ENCODE peak calls at places on chromosomes 2 and 18, in ten cellular contexts. N is HepG2, P is IMR-90, M is neuronal stem cell, G is fibroblast of lung, B is GM23248, D is astrocyte, H is trophoblast cell, T is GM23338, K is mesenchymal stem cell. J is an unnamed sample. For H3K36me3, the result is how much of the 10 kb centered on the place peaks cover.

GRCh38 chr2:127358971-127359370 is 28.8 kb downstream of the MAP3K2 start:
- DNase-seq in N (no peak), P (no peak), M (no peak), G (no peak), B (no peak), D (no peak), H (no peak), T (no peak), K (no peak), J (no peak)

GRCh38 chr18:57559311-57559710 is 27.2 kb downstream of the FECH start:
- DNase-seq in N (no peak), P (no peak), M (no peak), G (no peak), B (no peak), D (no peak), H (no peak), T (no peak), K (no peak), J (no peak)

GRCh38 chr2:27566628-27567027 is 16.2 kb upstream of the ZNF512 start:
- DNase-seq in N (no peak), P (peak), M (no peak), G (peak), B (peak), D (peak), H (no peak), T (no peak), K (no peak), J (no peak)

GRCh38 chr2:20291106-20291564 is 59.5 kb downstream of the PUM2 start:
- DNase-seq in N (peak), P (peak), M (peak), G (peak), B (peak), D (peak), H (peak), T (peak), K (peak), J (peak)

GRCh38 chr2:23367760-23368159 is 17.2 kb upstream of the KLHL29 start:
- DNase-seq in N (no peak), P (peak), M (no peak), G (peak), B (peak), D (no peak), H (peak), T (no peak), K (no peak), J (no peak)

GRCh38 chr18:70384181-70384790 is 95.4 kb downstream of the SOCS6 start:
- DNase-seq in N (peak), P (peak), M (no peak), G (peak), B (peak), D (peak), H (peak), T (no peak), K (peak), J (peak)

GRCh38 chr2:190683802-190684201 is 34.9 kb downstream of the NAB1 start:
- DNase-seq in N (no peak), P (peak), M (no peak), G (peak), B (no peak), D (no peak), H (no peak), T (no peak), K (no peak), J (no peak)

GRCh38 chr2:136206613-136207012 is 88.7 kb upstream of the CXCR4 start:
- DNase-seq in N (no peak), P (no peak), M (no peak), G (no peak), B (no peak), D (no peak), H (no peak), T (no peak), K (no peak), J (no peak)

GRCh38 chr18:37710731-37711130 is 145.1 kb upstream of the CELF4 start:
- DNase-seq in N (no peak), P (no peak), M (no peak), G (no peak), B (no peak), D (no peak), H (no peak), T (no peak), K (no peak), J (no peak)

GRCh38 chr2:43648979-43649701 is 12.1 kb downstream of the PLEKHH2 start:
- DNase-seq in N (no peak), P (peak), M (no peak), G (peak), B (no peak), D (peak), H (peak), T (no peak), K (peak), J (no peak)

GRCh38 chr2:69797836-69798465 is 31.5 kb upstream of the GMCL1 start:
- DNase-seq in N (no peak), P (no peak), M (no peak), G (no peak), B (peak), D (peak), H (peak), T (peak), K (peak), J (peak)

GRCh38 chr2:225599856-225600255 is 200.3 kb downstream of the NYAP2 start:
- DNase-seq in N (no peak), P (no peak), M (no peak), G (no peak), B (no peak), D (peak), H (no peak), T (no peak), K (no peak), J (no peak)

GRCh38 chr18:35616664-35617423 is 35.3 kb downstream of the GALNT1 start:
- DNase-seq in N (no peak), P (peak), M (no peak), G (peak), B (peak), D (peak), H (peak), T (peak), K (peak), J (peak)

GRCh38 chr2:190119257-190119656 is 56.7 kb upstream of the MSTN start:
- DNase-seq in N (no peak), P (no peak), M (no peak), G (no peak), B (peak), D (peak), H (no peak), T (peak), K (no peak), J (peak)

GRCh38 chr18:79923896-79924585 is 27.4 kb downstream of the SLC66A2 start:
- DNase-seq in N (no peak), P (no peak), M (no peak), G (no peak), B (no peak), D (no peak), H (no peak), T (no peak), K (no peak), J (no peak)

GRCh38 chr2:147255812-147256211 is 589.0 kb upstream of the ACVR2A start:
- DNase-seq in N (no peak), P (no peak), M (no peak), G (no peak), B (no peak), D (no peak), H (no peak), T (no peak), K (no peak), J (no peak)

GRCh38 chr2:152716805-152717241 is 438 bp downstream of the PRPF40A start:
- DNase-seq in N (peak), P (no peak), M (no peak), G (no peak), B (peak), D (peak), H (peak), T (peak), K (no peak), J (peak)

GRCh38 chr18:12431561-12431960 is 23.8 kb downstream of the PRELID3A start:
- DNase-seq in N (no peak), P (no peak), M (no peak), G (no peak), B (no peak), D (no peak), H (no peak), T (no peak), K (no peak), J (no peak)
- H3K36me3 ChIP-seq in N (under half), P (under half), M (under half), G (under half), B (under half), D (under half), H (under half), T (under half), K (half or more), J (under half)

DNA sequence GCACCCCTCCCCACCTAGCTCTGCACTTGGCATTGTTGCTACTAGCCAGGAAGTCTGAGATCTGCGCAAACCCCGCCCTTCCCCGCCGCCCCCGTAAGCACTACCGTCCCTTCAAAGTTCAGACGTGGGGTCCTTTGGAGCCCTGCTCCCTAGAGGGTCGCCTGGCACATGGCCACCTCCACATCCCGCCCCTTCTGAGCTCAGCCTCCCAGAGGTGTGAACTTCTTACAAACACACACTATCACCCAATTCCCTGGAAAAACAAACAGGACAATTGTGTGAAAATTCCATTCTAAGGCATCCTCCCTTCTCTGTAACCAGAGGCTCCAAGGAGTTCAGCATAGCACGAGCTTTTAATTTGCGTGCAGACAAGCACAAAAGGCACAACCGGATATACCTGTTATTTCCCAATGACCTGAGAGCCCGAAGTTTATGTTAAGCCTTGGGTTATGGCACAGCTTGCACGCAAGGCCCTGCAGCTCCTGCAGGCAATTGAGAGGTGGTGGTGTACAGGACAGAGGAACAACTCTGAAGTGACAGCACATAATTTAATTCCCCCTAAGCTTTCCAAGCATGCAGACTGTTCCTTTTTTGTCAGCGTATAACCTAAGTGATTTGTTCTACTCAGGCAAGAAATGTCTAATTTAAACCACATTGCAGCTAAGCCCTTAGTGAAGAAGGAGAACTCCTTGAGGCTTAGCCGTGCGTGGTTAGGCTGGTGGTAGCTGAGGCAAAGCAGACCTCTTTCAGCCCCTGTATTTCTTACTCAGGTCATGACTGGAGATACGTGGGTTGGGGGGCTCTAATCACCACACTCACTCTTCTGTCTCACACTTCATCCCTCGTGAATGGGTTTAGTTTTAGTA is 20.3 kb upstream of the CYP1B1 start:
- DNase-seq in N (no peak), P (peak), M (no peak), G (no peak), B (peak), D (no peak), H (peak), T (peak), K (peak), J (peak)
- H3K4me2 ChIP-seq in N (no peak), P (no peak), M (no peak), G (no peak), B (peak), D (peak), H (peak), T (peak), K (no peak), J (peak)

DNA sequence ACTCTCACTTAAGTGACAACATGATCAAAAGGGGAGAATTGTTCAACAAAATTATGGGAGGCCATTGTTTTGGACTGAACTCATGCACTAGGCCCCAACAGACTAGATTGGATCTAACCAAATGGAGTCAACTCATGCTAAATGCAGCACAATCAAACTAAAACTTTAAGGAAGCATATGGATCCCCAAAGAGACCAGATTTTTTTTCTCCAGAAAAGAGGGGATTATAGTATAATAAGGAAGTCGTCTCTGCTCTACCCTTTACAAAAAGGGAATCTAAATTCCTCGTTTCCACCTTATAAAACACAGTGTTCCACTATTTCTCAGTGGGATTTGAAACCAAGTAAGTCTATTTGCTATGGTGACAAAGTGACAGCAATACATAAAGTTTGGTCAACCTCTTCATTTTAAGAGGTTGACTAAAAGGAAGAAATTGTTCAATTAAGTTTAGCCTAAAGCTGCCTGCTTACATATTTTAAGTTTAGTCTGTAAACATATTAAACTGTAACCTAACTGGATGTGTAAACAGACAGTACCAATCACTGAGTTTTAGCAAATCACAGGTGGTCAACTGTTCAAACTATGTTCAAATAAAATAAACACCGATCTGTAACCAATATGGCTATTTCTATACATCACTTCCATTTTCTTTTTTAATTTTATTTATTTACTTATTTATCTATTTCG is 40.9 kb upstream of the MAT2A start:
- DNase-seq in N (no peak), P (no peak), M (no peak), G (no peak), B (no peak), D (no peak), H (no peak), T (no peak), K (no peak), J (no peak)
- H3K27ac ChIP-seq in N (no peak), P (no peak), M (no peak), G (no peak), B (no peak), D (no peak), H (no peak), T (no peak), K (no peak), J (no peak)

GRCh38 chr2:46952171-46952570 is 36.6 kb upstream of the MCFD2 start:
- DNase-seq in N (no peak), P (no peak), M (no peak), G (no peak), B (no peak), D (no peak), H (no peak), T (no peak), K (no peak), J (no peak)

GRCh38 chr2:46956981-46957531 is 41.5 kb upstream of the MCFD2 start:
- DNase-seq in N (no peak), P (no peak), M (no peak), G (no peak), B (no peak), D (no peak), H (no peak), T (no peak), K (no peak), J (no peak)

GRCh38 chr2:46958431-46959017 is 42.9 kb upstream of the MCFD2 start:
- DNase-seq in N (no peak), P (no peak), M (no peak), G (no peak), B (no peak), D (no peak), H (no peak), T (no peak), K (no peak), J (no peak)

GRCh38 chr2:46954951-46955571 is 39.5 kb upstream of the MCFD2 start:
- DNase-seq in N (peak), P (peak), M (peak), G (peak), B (peak), D (peak), H (peak), T (no peak), K (peak), J (peak)

GRCh38 chr2:46955764-46956163 is 40.2 kb upstream of the MCFD2 start:
- DNase-seq in N (no peak), P (no peak), M (no peak), G (no peak), B (no peak), D (no peak), H (no peak), T (no peak), K (no peak), J (no peak)
- H3K36me3 ChIP-seq in N (under half), P (half or more), M (under half), G (under half), B (half or more), D (under half), H (half or more), T (under half), K (half or more), J (under half)

DNA sequence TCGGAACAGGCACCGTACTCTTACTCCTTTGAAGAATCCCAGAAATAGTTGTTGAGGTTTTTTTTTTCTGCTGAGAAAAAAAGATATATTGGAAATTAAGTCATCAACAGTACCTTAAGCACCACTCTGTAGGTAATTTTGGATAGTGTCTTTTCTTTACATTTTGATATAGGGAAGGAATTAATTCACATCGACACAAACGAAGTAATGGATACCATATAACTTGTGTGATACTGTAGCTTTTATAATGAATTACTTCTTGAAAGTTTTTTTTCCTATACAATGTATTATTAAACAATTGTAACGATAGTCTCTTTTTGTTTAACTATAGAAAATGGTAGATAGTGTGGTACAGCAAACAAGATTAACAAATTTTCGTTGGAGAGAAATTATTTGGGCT is 1.5 kb upstream of the IKZF2 start:
- DNase-seq in N (no peak), P (no peak), M (no peak), G (no peak), B (no peak), D (no peak), H (no peak), T (no peak), K (no peak), J (no peak)
- H3K4me2 ChIP-seq in N (peak), P (peak), M (no peak), G (peak), B (peak), D (peak), H (peak), T (peak), K (no peak), J (peak)

DNA sequence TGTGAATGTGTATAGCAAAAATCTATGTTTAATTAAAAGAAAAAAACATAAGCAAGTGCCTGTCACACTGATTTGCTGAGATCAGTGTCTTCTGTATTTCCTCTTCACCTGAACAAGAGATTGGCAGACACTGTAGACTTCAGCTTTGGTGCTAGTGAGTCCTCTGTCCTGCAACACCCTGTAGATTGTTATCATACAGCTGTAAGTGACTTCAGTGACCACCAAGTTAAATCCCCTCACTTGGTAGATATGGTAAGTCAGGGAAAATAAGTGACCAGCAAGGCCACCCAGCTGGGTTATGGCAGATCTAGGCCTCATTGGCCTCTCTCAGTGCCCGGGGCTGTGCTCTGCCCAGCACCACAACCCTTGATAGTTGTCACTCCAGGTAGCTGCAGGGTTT is 119.7 kb upstream of the EML6 start:
- DNase-seq in N (no peak), P (no peak), M (no peak), G (no peak), B (no peak), D (no peak), H (no peak), T (no peak), K (no peak), J (no peak)
- H3K27ac ChIP-seq in N (no peak), P (no peak), M (no peak), G (no peak), B (no peak), D (no peak), H (no peak), T (no peak), K (peak), J (peak)

GRCh38 chr2:38818565-38818964 is 40.6 kb downstream of the GEMIN6 start:
- DNase-seq in N (no peak), P (no peak), M (no peak), G (no peak), B (no peak), D (no peak), H (no peak), T (no peak), K (no peak), J (no peak)
- H3K36me3 ChIP-seq in N (under half), P (under half), M (half or more), G (under half), B (under half), D (under half), H (under half), T (under half), K (under half), J (under half)

DNA sequence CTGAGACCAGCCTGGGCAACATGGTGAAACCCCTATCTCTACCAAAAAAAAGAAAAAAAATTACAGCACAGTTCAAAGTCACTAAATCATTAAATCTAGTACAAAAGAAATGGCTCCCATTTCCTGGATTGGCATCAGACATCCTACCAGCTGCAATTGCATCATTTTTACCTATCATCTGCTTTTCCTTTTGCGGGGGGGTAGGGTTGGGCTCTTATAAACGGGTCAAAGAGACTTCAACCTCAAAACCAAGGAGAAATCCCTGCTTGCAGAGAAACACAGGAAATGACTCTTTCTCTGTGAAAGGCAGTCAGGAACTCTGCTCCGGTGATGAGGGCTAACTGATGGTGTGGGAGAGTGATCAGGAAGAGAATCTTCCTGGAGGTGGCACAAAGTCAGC is 45.3 kb upstream of the RFX8 start:
- DNase-seq in N (no peak), P (peak), M (no peak), G (peak), B (peak), D (peak), H (no peak), T (no peak), K (peak), J (no peak)
- H3K4me2 ChIP-seq in N (no peak), P (peak), M (no peak), G (no peak), B (peak), D (peak), H (no peak), T (no peak), K (no peak), J (no peak)

J was measured in hepatocyte.